ENCODE peak calls at places on chromosome 15, in five cellular contexts. C, A, K, V and R are unnamed samples.

GRCh38 chr15:94277485-94277884 is 46.1 kb downstream of the MCTP2 start:
- DNase-seq in C (no peak), A (no peak), K (no peak), V (no peak), R (no peak)

GRCh38 chr15:80614711-80615360 is 80.3 kb upstream of the ABHD17C start:
- DNase-seq in C (no peak), A (no peak), K (no peak), V (no peak), R (no peak)

GRCh38 chr15:41241251-41241964 is 10.3 kb downstream of the CHP1 start:
- DNase-seq in C (no peak), A (no peak), K (no peak), V (peak), R (no peak)

GRCh38 chr15:37095197-37095992 is 5.0 kb downstream of the MEIS2 start:
- DNase-seq in C (no peak), A (no peak), K (no peak), V (peak), R (peak)

GRCh38 chr15:86735244-86736040 is 655.8 kb downstream of the AGBL1 start:
- DNase-seq in C (no peak), A (no peak), K (no peak), V (no peak), R (no peak)

GRCh38 chr15:74385442-74386132 is 18.1 kb upstream of the CYP11A1 start:
- DNase-seq in C (no peak), A (no peak), K (no peak), V (no peak), R (no peak)

GRCh38 chr15:75884041-75884440 is 19.6 kb upstream of the FBXO22 start:
- DNase-seq in C (no peak), A (no peak), K (peak), V (peak), R (no peak)

GRCh38 chr15:32994810-32995424 is 199.6 kb downstream of the FMN1 start:
- DNase-seq in C (peak), A (no peak), K (peak), V (peak), R (no peak)

GRCh38 chr15:62895905-62896316 is 146.6 kb upstream of the TPM1 start:
- DNase-seq in C (no peak), A (no peak), K (peak), V (peak), R (no peak)

GRCh38 chr15:74042603-74043424 is 39.5 kb downstream of the GOLGA6A start:
- DNase-seq in C (no peak), A (no peak), K (no peak), V (no peak), R (peak)

GRCh38 chr15:26972636-26973035 is 1.7 kb downstream of the GABRG3 start:
- DNase-seq in C (no peak), A (no peak), K (peak), V (no peak), R (no peak)

GRCh38 chr15:75178938-75179772 is 22.5 kb upstream of the C15orf39 start:
- DNase-seq in C (no peak), A (no peak), K (no peak), V (no peak), R (no peak)

GRCh38 chr15:95684693-95685115 is 645.8 kb upstream of the NR2F2 start:
- DNase-seq in C (no peak), A (no peak), K (peak), V (peak), R (no peak)

GRCh38 chr15:98865397-98866339 is 141.9 kb downstream of the PGPEP1L start:
- DNase-seq in C (peak), A (peak), K (peak), V (peak), R (no peak)

GRCh38 chr15:56491110-56491722 is 26.3 kb upstream of the MNS1 start:
- DNase-seq in C (peak), A (no peak), K (peak), V (peak), R (no peak)

GRCh38 chr15:48003447-48003846 is 117.3 kb upstream of the SLC24A5 start:
- DNase-seq in C (no peak), A (no peak), K (no peak), V (no peak), R (no peak)

GRCh38 chr15:74010929-74011540 is 16.5 kb downstream of the PML start:
- DNase-seq in C (no peak), A (no peak), K (no peak), V (peak), R (no peak)

GRCh38 chr15:74387988-74388955 is 20.8 kb upstream of the CYP11A1 start:
- DNase-seq in C (no peak), A (no peak), K (no peak), V (no peak), R (no peak)

GRCh38 chr15:42457445-42458442 is 33.2 kb downstream of the ZNF106 start:
- DNase-seq in C (no peak), A (no peak), K (peak), V (peak), R (peak)

GRCh38 chr15:40474581-40474980 is 3.8 kb downstream of the CHST14 start:
- DNase-seq in C (no peak), A (peak), K (no peak), V (no peak), R (no peak)

GRCh38 chr15:92665100-92665555 is 9.6 kb upstream of the FAM174B start:
- DNase-seq in C (peak), A (no peak), K (no peak), V (peak), R (no peak)

GRCh38 chr15:82852906-82853635 is 43.6 kb downstream of the WHAMM start:
- DNase-seq in C (no peak), A (no peak), K (no peak), V (no peak), R (no peak)

GRCh38 chr15:101110681-101111569 is 140.9 kb downstream of the CHSY1 start:
- DNase-seq in C (no peak), A (no peak), K (no peak), V (no peak), R (no peak)

GRCh38 chr15:100341662-100342560 is at the start of gene ADAMTS17:
- DNase-seq in C (peak), A (peak), K (peak), V (peak), R (peak)

GRCh38 chr15:98803228-98804056 is 155.1 kb downstream of the IGF1R start:
- DNase-seq in C (no peak), A (no peak), K (peak), V (peak), R (no peak)

GRCh38 chr15:78149805-78150751 is 916 bp downstream of the IDH3A start:
- DNase-seq in C (peak), A (no peak), K (no peak), V (peak), R (peak)

GRCh38 chr15:71295242-71296031 is 180.2 kb downstream of the THSD4 start:
- DNase-seq in C (no peak), A (no peak), K (peak), V (peak), R (no peak)

GRCh38 chr15:80530737-80531365 is 126.7 kb downstream of the ARNT2 start:
- DNase-seq in C (no peak), A (no peak), K (no peak), V (peak), R (no peak)

GRCh38 chr15:60004846-60005351 is 788 bp downstream of the FOXB1 start:
- DNase-seq in C (no peak), A (peak), K (no peak), V (peak), R (no peak)

GRCh38 chr15:100986158-100986896 is 67.2 kb downstream of the LRRK1 start:
- DNase-seq in C (no peak), A (no peak), K (no peak), V (no peak), R (no peak)

GRCh38 chr15:99177679-99178078 is 71.7 kb downstream of the TTC23 start:
- DNase-seq in C (no peak), A (no peak), K (no peak), V (no peak), R (no peak)

GRCh38 chr15:98648654-98649537 is 557 bp downstream of the IGF1R start:
- DNase-seq in C (peak), A (peak), K (peak), V (peak), R (no peak)

GRCh38 chr15:37035349-37035748 is 65.0 kb downstream of the MEIS2 start:
- DNase-seq in C (no peak), A (no peak), K (peak), V (no peak), R (no peak)

GRCh38 chr15:62775932-62776331 is 266.6 kb upstream of the TPM1 start:
- DNase-seq in C (no peak), A (no peak), K (no peak), V (no peak), R (no peak)

GRCh38 chr15:90400759-90401314 is 12.8 kb downstream of the IQGAP1 start:
- DNase-seq in C (peak), A (peak), K (peak), V (peak), R (peak)

GRCh38 chr15:78672285-78673003 is 31.4 kb upstream of the CHRNB4 start:
- DNase-seq in C (no peak), A (no peak), K (no peak), V (no peak), R (no peak)

GRCh38 chr15:88647362-88648105 is 8.7 kb downstream of the ISG20 start:
- DNase-seq in C (no peak), A (no peak), K (no peak), V (no peak), R (peak)

GRCh38 chr15:68784206-68784605 is 36.5 kb downstream of the ANP32A start:
- DNase-seq in C (no peak), A (no peak), K (no peak), V (no peak), R (peak)

GRCh38 chr15:65517866-65518207 is 348 bp upstream of the DPP8 start:
- DNase-seq in C (no peak), A (no peak), K (no peak), V (no peak), R (no peak)

GRCh38 chr15:65512807-65513416 is 4.6 kb downstream of the DPP8 start:
- DNase-seq in C (no peak), A (no peak), K (peak), V (peak), R (no peak)

GRCh38 chr15:65509321-65509720 is 8.2 kb downstream of the DPP8 start:
- DNase-seq in C (no peak), A (no peak), K (no peak), V (no peak), R (no peak)

GRCh38 chr15:65516997-65517865 is at the start of gene DPP8:
- DNase-seq in C (peak), A (peak), K (peak), V (peak), R (peak)

DNA sequence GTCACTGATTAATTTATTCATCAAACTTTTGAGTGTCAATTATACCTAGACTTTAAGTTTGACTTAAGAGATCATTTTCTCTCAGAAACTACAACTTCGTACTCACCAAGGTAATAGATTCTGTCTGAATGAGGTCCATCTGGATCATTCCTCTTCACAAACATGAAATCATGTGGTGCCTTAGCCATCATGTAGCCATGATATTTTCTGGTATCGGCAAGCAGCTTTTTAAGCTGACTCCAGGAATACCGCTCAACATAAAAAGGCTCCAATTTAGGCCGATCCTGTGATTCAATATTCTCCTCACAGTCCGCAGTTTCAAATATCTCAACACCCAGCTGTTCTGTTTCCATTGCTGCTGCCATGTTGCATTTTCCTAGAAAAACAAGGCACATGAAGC is 5.3 kb downstream of the DPP8 start:
- DNase-seq in C (no peak), A (no peak), K (no peak), V (no peak), R (no peak)
- H3K4me3 ChIP-seq in C (no peak), A (no peak), K (no peak), V (no peak), R (peak)

GRCh38 chr15:39431371-39431770 is 149.5 kb upstream of the THBS1 start:
- DNase-seq in C (no peak), A (no peak), K (peak), V (peak), R (no peak)

GRCh38 chr15:39430389-39430788 is 150.5 kb upstream of the THBS1 start:
- DNase-seq in C (no peak), A (no peak), K (no peak), V (no peak), R (no peak)

GRCh38 chr15:39432007-39432406 is 148.9 kb upstream of the THBS1 start:
- DNase-seq in C (no peak), A (no peak), K (no peak), V (no peak), R (no peak)

GRCh38 chr15:39427705-39428104 is 153.2 kb upstream of the THBS1 start:
- DNase-seq in C (no peak), A (no peak), K (no peak), V (no peak), R (no peak)

DNA sequence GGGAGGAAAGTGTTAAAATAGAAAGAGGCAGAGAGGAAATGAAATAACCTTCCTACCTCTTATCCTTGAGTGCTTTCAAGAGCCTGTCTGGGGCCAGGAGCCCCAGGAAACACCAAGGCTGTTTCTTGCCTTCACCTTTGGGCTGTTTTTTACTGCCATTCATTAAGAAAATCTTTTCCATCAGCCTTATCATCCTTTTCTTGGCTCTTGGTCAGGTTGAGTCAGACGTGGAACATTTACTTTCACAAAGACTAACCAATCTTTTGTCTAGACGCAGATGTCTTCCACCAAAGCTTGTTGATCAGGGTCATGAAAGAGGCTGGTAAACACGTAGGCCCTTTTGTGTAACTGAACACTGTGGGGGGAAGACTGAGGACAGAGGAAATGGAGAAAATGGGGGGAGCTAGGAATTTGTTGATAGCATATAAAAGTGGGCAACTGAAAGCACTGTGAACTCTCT is 151.0 kb upstream of the THBS1 start:
- DNase-seq in C (no peak), A (no peak), K (peak), V (peak), R (no peak)
- H3K4me3 ChIP-seq in C (no peak), A (no peak), K (no peak), V (no peak), R (no peak)

GRCh38 chr15:64912379-64912778 is 677 bp downstream of the ANKDD1A start:
- DNase-seq in C (no peak), A (no peak), K (no peak), V (no peak), R (no peak)
- H3K4me3 ChIP-seq in C (peak), A (peak), K (no peak), V (no peak), R (peak)

DNA sequence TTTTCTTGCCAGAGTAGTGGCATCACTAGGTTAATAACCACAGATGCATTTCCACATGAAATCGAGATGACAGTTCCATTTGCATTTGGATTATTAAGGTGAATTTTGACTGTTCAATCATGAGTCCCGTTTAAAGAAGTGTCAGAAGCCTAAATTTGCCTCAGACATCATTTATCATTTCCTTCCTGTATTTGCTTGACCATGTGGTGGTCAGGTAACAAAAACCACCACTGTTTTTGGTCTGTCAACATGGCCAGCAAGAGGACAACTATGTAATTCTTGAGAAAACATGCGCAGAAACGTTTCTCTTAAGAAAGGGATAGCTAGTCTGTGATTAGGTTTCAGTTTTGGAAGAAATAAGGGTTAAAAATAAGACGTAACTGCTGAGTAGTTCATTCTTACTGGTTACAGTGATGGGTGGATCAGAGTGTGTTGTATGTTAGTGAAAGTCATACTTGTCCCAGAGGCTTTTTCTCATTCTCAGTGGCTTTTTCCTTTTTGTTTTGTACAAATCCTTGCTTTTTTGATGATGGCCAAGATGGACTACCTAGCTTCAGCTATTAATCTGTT is 204.5 kb downstream of the AKAP13 start:
- DNase-seq in C (no peak), A (no peak), K (no peak), V (no peak), R (no peak)
- H3K4me3 ChIP-seq in C (no peak), A (peak), K (no peak), V (no peak), R (peak)

DNA sequence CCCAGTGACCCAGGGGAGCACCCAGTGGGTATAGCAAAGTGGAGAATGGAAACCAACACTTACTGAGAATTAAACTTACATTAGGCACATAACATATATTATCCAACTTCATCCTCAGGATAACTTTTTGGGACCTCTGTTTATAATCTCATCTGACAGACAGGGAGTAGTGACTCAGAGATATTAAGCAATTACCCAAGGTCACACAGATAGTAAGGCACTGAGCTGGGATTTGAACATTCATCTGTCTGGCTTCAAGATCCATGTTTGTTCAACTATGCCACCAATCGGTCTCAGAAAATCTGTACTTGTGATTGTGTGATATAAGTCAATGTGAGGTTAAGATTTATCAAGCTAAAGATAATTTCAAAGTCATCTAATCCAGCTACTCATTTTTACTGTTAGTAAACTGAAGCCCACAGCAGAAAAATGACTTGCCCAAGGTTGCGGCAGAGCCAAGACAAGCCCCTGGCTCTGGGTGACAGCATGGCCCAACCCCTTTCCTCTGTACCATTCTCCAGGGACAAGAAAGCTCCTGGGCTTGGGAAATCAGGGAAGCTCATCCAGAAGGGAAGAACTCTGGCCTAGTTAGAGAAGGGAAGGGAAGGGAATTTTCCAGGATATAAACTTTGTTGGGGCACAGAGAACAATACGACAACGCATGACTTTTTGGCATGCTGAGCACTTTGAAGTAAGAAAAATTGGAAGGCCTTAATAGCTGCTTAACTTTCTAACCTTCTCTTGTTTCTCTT is 137.9 kb upstream of the SMAD3 start:
- DNase-seq in C (no peak), A (no peak), K (no peak), V (peak), R (peak)
- H3K4me3 ChIP-seq in C (no peak), A (no peak), K (no peak), V (no peak), R (no peak)